ENCODE peak calls at places on chromosomes 1 and 21, in six cellular contexts. Z, G, W, F, D and S are unnamed samples.

GRCh38 chr1:116571215-116571919 is 541 bp upstream of the CD58 start:
- DNase-seq in G (no peak), F (no peak), D (no peak), Z (no peak), W (peak; percentile 39), S (no peak)

GRCh38 chr1:85148524-85149250 is 52.1 kb downstream of the SYDE2 start:
- DNase-seq in W (no peak), F (peak; percentile 73), Z (no peak), G (peak; percentile 72), D (no peak), S (no peak)

GRCh38 chr21:26165331-26165730 is 5.2 kb downstream of the APP start:
- DNase-seq in W (no peak), G (no peak), F (no peak), D (no peak), Z (no peak), S (no peak)

GRCh38 chr21:45331521-45332257 is 44.0 kb upstream of the POFUT2 start:
- DNase-seq in D (no peak), Z (no peak), F (no peak), G (no peak), W (no peak), S (no peak)

GRCh38 chr1:94871031-94871430 is 50.9 kb downstream of the SLC44A3 start:
- DNase-seq in D (no peak), W (no peak), F (no peak), Z (no peak), G (peak; percentile 32), S (no peak)

GRCh38 chr1:29703596-29703995 is 467.3 kb downstream of the PTPRU start:
- DNase-seq in W (peak; percentile 74), Z (peak; percentile 42), D (no peak), G (peak; percentile 59), F (peak; percentile 57), S (no peak)

GRCh38 chr21:43733529-43734071 is 14.7 kb downstream of the PDXK start:
- DNase-seq in W (no peak), Z (no peak), F (peak; percentile 74), D (no peak), G (peak; percentile 68), S (no peak)

GRCh38 chr21:46227811-46228344 is 696 bp downstream of the LSS start:
- DNase-seq in W (peak; percentile 24), D (no peak), Z (no peak), G (no peak), F (no peak), S (no peak)

GRCh38 chr1:7760245-7760644 is 10.9 kb upstream of the VAMP3 start:
- DNase-seq in D (no peak), W (no peak), G (no peak), Z (no peak), F (no peak), S (no peak)

GRCh38 chr1:192739476-192740184 is 69.2 kb upstream of the RGS2 start:
- DNase-seq in G (no peak), W (peak; percentile 11), F (no peak), Z (no peak), D (no peak), S (no peak)

GRCh38 chr1:42379794-42380616 is 587 bp upstream of the RIMKLA start:
- DNase-seq in W (peak; percentile 77), D (no peak), F (peak; percentile 4), Z (peak; percentile 7), G (peak; percentile 14), S (no peak)

GRCh38 chr1:27397106-27397505 is 4.7 kb downstream of the GPR3 start:
- DNase-seq in F (no peak), G (no peak), D (no peak), Z (no peak), W (peak; percentile 48), S (no peak)

GRCh38 chr1:99886841-99887240 is 36.7 kb downstream of the AGL start:
- DNase-seq in D (no peak), F (peak; percentile 4), Z (peak; percentile 22), W (no peak), G (no peak), S (no peak)

GRCh38 chr1:7334475-7335035 is 436.5 kb upstream of the VAMP3 start:
- DNase-seq in Z (peak; percentile 21), W (peak; percentile 15), D (no peak), G (peak; percentile 47), F (peak; percentile 49), S (no peak)

GRCh38 chr21:44618504-44618903 is 6.6 kb downstream of the KRTAP10-8 start:
- DNase-seq in F (no peak), W (peak; percentile 57), G (peak; percentile 15), Z (peak; percentile 7), D (no peak), S (no peak)

GRCh38 chr1:199700551-199700950 is 327.0 kb upstream of the NR5A2 start:
- DNase-seq in Z (no peak), F (no peak), G (no peak), D (no peak), W (no peak), S (no peak)

DNA sequence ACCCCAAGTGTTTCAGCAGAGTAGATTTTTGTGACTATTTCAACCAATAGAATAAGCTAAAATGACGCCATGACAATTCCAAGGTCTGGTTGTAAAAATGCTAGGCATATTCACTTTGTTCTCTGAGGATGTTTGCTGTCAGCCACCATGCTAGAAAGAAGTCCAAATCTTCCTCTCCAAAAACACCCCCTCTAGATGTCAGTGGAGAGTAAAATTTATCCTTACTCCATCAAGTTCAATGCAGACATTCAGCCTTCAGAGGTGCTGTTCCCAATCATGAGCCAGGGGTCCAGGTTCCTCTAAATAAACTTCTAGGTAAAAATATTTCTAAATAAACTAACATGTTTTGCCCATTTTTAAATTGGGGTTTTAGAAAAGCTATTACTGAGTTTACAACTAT is 395.4 kb upstream of the ADAMTS5 start:
- DNase-seq in Z (no peak), D (no peak), G (no peak), W (peak; percentile 51), F (no peak), S (no peak)
- TF ChIP-seq CTCF in Z (peak; percentile 48), D (no peak), G (peak; percentile 19), W (peak; percentile 49), F (peak; percentile 53), S (no peak)

DNA sequence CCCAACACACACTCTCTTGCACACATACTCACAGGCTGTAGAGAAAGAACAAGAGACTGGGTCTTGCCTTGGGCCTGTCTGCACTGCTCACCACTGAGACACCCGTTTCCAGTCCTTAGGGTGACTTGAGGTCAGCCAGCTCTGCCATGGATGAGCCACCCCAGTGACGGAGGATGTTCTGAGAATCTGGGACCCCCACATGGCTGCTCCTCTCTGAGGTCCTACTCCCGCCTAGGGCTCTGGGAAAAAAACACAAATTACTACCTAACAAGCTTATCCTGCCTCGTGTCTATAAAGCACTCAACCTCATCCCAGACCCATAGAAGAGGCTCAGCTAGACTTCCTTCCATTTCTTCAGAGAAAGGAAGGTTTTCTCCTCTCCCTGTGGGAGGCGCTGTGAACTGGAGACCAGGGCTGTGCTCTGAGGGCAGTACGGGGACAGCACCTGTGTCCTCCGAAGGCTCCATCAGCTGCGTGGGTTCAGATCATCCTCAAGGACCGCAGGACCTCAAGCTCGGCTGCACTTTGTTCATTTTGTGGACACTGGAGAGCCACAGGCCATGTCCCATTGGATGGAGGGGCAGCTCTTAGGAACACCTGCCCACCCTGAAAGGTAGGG is 4.3 kb upstream of the CLEC20A start:
- DNase-seq in W (peak; percentile 64), D (no peak), G (no peak), Z (no peak), F (no peak), S (no peak)
- TF ChIP-seq CTCF in W (peak; percentile 44), D (no peak), G (no peak), Z (peak; percentile 17), F (no peak), S (no peak)

DNA sequence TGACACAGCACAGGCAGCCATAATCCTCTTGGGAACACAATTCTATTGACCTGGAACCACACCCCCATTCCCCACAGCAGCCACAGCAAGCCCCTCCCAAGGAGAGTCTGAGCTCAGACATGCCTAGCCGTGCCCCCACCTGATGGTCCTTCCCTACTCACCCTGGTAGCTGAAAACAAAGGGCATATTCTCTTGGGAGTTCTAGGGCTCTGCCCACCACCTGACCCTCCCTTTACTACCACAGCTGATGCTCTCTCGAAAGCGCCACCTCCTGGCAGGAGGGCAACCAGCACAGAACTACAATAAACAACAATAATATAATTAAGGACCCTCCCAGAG is 184.8 kb upstream of the COA6 start:
- DNase-seq in G (no peak), W (peak; percentile 86), F (no peak), Z (no peak), D (no peak), S (no peak)
- TF ChIP-seq CTCF in G (no peak), W (peak; percentile 87), F (no peak), Z (peak; percentile 33), D (no peak), S (no peak)

DNA sequence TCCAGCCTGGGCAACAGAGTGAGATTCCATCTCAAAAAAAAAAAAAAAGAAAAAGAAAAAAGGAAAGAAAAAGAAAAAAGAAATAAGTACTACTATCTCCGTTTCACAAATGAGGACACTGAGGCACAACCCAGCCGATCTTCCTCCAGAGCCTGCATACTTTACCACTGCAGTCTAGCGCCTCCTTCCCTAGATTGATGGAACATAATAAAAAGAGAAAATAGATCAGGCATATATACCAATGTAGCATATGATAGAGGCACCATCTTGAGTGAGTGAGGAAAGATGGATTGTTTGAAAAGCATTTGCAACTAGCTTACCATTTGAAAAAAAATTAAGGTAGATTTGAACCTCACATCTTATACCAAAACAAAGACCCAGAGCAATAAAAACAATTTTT is 5.2 kb upstream of the DPM3 start:
- DNase-seq in G (no peak), W (peak; percentile 25), D (no peak), Z (no peak), F (no peak), S (no peak)
- TF ChIP-seq CTCF in G (no peak), W (peak; percentile 38), D (no peak), Z (peak; percentile 20), F (peak; percentile 30), S (no peak)

DNA sequence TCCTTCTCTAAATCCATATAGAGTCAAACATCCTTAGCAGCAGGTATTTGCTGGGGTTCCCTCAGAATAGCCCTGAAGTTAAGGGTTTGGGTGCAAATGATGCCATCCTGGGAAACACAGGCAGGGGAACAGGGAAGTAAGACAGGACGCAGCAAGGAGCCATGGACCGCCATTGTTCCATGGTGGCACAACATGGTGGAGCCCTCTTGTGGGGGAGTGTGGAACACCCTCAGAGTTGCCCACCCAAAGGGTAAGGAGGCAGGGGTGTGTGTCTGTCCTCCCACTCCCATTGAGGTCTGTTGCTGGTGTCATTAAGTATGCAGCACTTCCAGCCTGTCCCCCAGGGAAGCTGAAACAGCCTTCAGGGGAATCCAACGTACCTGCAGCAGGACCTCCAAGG is 20.4 kb upstream of the RCAN1 start:
- DNase-seq in Z (no peak), G (no peak), W (peak; percentile 63), D (no peak), F (no peak), S (no peak)
- TF ChIP-seq CTCF in Z (peak; percentile 56), G (peak; percentile 33), W (peak; percentile 61), D (peak; percentile 48), F (peak; percentile 64), S (no peak)

DNA sequence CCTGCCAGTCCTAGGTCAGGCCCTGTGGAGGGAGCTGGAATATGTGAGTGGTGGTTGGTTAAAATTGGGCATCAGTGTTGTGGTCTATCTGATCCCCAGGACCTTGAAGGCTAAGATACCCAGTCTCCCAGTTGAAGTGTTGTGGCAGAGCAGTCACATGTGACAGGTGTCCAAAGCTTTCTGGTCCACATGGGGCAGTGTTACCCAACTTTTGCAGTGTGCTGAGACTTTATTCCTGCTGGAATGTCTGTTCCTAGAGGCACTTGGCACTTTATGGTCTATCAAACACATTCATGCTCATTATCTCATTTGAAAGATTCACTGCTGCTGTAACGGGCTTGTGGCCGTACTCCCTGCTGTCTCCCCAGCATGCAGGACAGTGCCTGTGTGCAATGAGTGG is 21.0 kb upstream of the LORICRIN start:
- DNase-seq in G (no peak), D (no peak), F (no peak), W (peak; percentile 51), Z (no peak), S (no peak)
- TF ChIP-seq CTCF in G (peak; percentile 5), D (no peak), F (no peak), W (peak; percentile 47), Z (no peak), S (peak; percentile 11)